ENCODE peak calls at places on chromosomes 7 and 10, in nine cellular contexts. B, H, V, W, U, R, K, M and S are unnamed samples.

GRCh38 chr7:19090526-19090925 is 26.9 kb downstream of the TWIST1 start:
- ATAC-seq in B (no peak), H (no peak), V (no peak), W (no peak), U (no peak), R (no peak), K (no peak), M (no peak), S (no peak)

GRCh38 chr10:70745555-70745954 is 39.6 kb downstream of the TBATA start:
- ATAC-seq in B (no peak), H (no peak), V (no peak), W (no peak), U (no peak), R (no peak), K (no peak), M (no peak), S (no peak)

GRCh38 chr7:29022291-29022988 is 64.3 kb upstream of the TRIL start:
- ATAC-seq in B (no peak), H (no peak), V (no peak), W (no peak), U (no peak), R (no peak), K (no peak), M (no peak), S (peak)

GRCh38 chr7:119219663-119220062 is 995.2 kb downstream of the ANKRD7 start:
- ATAC-seq in B (no peak), H (no peak), V (no peak), W (no peak), U (no peak), R (no peak), K (peak), M (no peak), S (no peak)

GRCh38 chr10:11604742-11605650 is 6.5 kb downstream of the USP6NL start:
- ATAC-seq in B (no peak), H (no peak), V (no peak), W (peak), U (no peak), R (no peak), K (no peak), M (peak), S (no peak)

GRCh38 chr7:39950473-39951155 is 558 bp downstream of the CDK13 start:
- ATAC-seq in B (no peak), H (peak), V (peak), W (no peak), U (peak), R (peak), K (peak), M (peak), S (peak)

GRCh38 chr7:132430466-132430862 is 145.8 kb downstream of the PLXNA4 start:
- ATAC-seq in B (no peak), H (no peak), V (no peak), W (no peak), U (no peak), R (no peak), K (no peak), M (no peak), S (no peak)

GRCh38 chr10:23099079-23099478 is 3.7 kb downstream of the MSRB2 start:
- ATAC-seq in B (no peak), H (no peak), V (no peak), W (no peak), U (no peak), R (no peak), K (no peak), M (no peak), S (no peak)

GRCh38 chr7:50869108-50869716 is 86.5 kb upstream of the GRB10 start:
- ATAC-seq in B (peak), H (no peak), V (no peak), W (no peak), U (no peak), R (peak), K (peak), M (no peak), S (peak)

GRCh38 chr7:131525820-131526219 is 30.6 kb downstream of the PODXL start:
- ATAC-seq in B (no peak), H (no peak), V (no peak), W (no peak), U (no peak), R (no peak), K (no peak), M (no peak), S (no peak)

GRCh38 chr10:29926649-29927048 is 132.7 kb downstream of the JCAD start:
- ATAC-seq in B (no peak), H (peak), V (no peak), W (no peak), U (no peak), R (peak), K (no peak), M (no peak), S (no peak)

GRCh38 chr7:44256459-44256858 is 55.7 kb downstream of the YKT6 start:
- ATAC-seq in B (no peak), H (no peak), V (no peak), W (no peak), U (no peak), R (no peak), K (no peak), M (no peak), S (no peak)

GRCh38 chr7:4470246-4470645 is 211.8 kb upstream of the FOXK1 start:
- ATAC-seq in B (no peak), H (no peak), V (no peak), W (no peak), U (no peak), R (no peak), K (no peak), M (no peak), S (no peak)

GRCh38 chr10:21964983-21965665 is 38.4 kb downstream of the DNAJC1 start:
- ATAC-seq in B (no peak), H (no peak), V (no peak), W (no peak), U (no peak), R (no peak), K (no peak), M (no peak), S (no peak)

GRCh38 chr10:113381906-113382562 is 170.8 kb upstream of the HABP2 start:
- ATAC-seq in B (no peak), H (peak), V (no peak), W (peak), U (peak), R (no peak), K (no peak), M (peak), S (no peak)

GRCh38 chr7:149048805-149049204 is 20.5 kb upstream of the PDIA4 start:
- ATAC-seq in B (no peak), H (no peak), V (no peak), W (no peak), U (no peak), R (no peak), K (no peak), M (no peak), S (no peak)

GRCh38 chr7:35021445-35021844 is 15.8 kb downstream of the DPY19L1 start:
- ATAC-seq in B (no peak), H (peak), V (peak), W (no peak), U (peak), R (no peak), K (no peak), M (no peak), S (no peak)

GRCh38 chr7:116713500-116713899 is 41.5 kb downstream of the MET start:
- ATAC-seq in B (no peak), H (no peak), V (no peak), W (no peak), U (no peak), R (no peak), K (no peak), M (no peak), S (no peak)

GRCh38 chr10:86139066-86139657 is 227.4 kb downstream of the GRID1 start:
- ATAC-seq in B (peak), H (no peak), V (no peak), W (no peak), U (peak), R (peak), K (no peak), M (peak), S (no peak)

GRCh38 chr10:114638874-114639625 is 19.0 kb downstream of the ABLIM1 start:
- ATAC-seq in B (peak), H (no peak), V (no peak), W (no peak), U (no peak), R (peak), K (no peak), M (peak), S (no peak)

GRCh38 chr7:7819442-7820247 is 101.2 kb upstream of the RPA3 start:
- ATAC-seq in B (no peak), H (no peak), V (no peak), W (no peak), U (no peak), R (no peak), K (no peak), M (peak), S (no peak)

GRCh38 chr10:46014683-46015405 is 15.6 kb downstream of the NCOA4 start:
- ATAC-seq in B (no peak), H (no peak), V (no peak), W (no peak), U (no peak), R (no peak), K (no peak), M (peak), S (no peak)

GRCh38 chr7:151744051-151744580 is 132.8 kb downstream of the PRKAG2 start:
- ATAC-seq in B (no peak), H (no peak), V (no peak), W (no peak), U (no peak), R (no peak), K (no peak), M (no peak), S (peak)

GRCh38 chr7:151744656-151745055 is 132.3 kb downstream of the PRKAG2 start:
- ATAC-seq in B (peak), H (no peak), V (no peak), W (no peak), U (no peak), R (no peak), K (no peak), M (no peak), S (no peak)

GRCh38 chr7:151745706-151746105 is 131.2 kb downstream of the PRKAG2 start:
- ATAC-seq in B (no peak), H (no peak), V (no peak), W (no peak), U (peak), R (peak), K (peak), M (no peak), S (no peak)

GRCh38 chr7:151743481-151743983 is 133.4 kb downstream of the PRKAG2 start:
- ATAC-seq in B (peak), H (no peak), V (no peak), W (no peak), U (no peak), R (no peak), K (no peak), M (no peak), S (no peak)

GRCh38 chr7:151745090-151745638 is 131.8 kb downstream of the PRKAG2 start:
- ATAC-seq in B (peak), H (peak), V (peak), W (no peak), U (peak), R (peak), K (peak), M (peak), S (no peak)
- H3K27ac ChIP-seq in B (peak), H (peak), V (peak), W (no peak), U (peak), R (peak), K (no peak), M (no peak), S (no peak)

GRCh38 chr10:31707578-31708411 is 220.8 kb downstream of the ARHGAP12 start:
- ATAC-seq in B (peak), H (peak), V (no peak), W (peak), U (peak), R (peak), K (peak), M (peak), S (peak)

GRCh38 chr10:31709501-31709900 is 219.1 kb downstream of the ARHGAP12 start:
- ATAC-seq in B (peak), H (no peak), V (no peak), W (no peak), U (no peak), R (no peak), K (no peak), M (no peak), S (no peak)

GRCh38 chr10:31706921-31707571 is 221.6 kb downstream of the ARHGAP12 start:
- ATAC-seq in B (no peak), H (peak), V (peak), W (no peak), U (peak), R (peak), K (peak), M (peak), S (peak)

GRCh38 chr10:31709028-31709427 is 219.6 kb downstream of the ARHGAP12 start:
- ATAC-seq in B (peak), H (no peak), V (no peak), W (no peak), U (no peak), R (peak), K (no peak), M (no peak), S (no peak)

DNA sequence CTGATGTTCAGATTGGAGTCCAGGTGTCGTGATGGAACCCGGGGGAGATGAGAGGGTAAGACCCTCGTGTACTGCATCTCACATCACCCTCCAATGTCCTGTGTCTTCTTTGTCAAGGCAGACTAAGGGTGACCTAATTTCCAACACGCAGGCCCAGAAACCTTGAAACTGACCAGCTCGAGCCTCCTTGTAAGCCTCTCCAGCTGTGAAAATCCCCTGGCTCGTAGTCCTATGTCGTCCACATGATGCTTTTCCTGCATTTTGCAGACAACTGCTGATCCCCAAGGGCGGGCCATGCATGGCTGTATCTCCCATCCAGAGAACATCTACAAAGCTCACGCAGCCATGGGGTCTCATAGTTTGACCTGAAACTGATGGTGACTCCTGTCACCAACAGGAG is 220.1 kb downstream of the ARHGAP12 start:
- ATAC-seq in B (no peak), H (no peak), V (no peak), W (no peak), U (peak), R (peak), K (no peak), M (no peak), S (no peak)
- H3K27ac ChIP-seq in B (no peak), H (peak), V (peak), W (no peak), U (peak), R (peak), K (no peak), M (peak), S (peak)

DNA sequence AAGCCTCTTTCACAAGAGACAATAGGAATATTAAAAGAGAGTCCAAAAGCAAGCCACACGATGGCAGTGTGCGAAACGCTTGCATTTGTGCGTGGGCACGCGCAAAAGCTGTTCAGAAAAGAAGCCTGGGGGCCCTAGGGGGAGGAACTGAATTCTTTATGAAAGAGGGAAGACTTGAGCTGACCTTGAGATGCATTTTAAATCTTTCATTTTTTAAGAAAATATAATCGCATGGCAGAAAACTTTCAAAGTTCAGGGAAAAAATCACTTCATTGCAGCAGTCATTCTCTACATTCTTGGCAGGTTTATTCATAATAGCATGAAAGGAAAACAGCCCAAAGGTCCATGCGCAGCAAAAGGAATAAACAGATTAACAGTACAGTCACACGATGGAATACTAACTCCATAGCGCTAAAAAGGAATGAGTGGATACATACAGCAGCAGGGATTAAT is 206.5 kb upstream of the PRKCQ start:
- ATAC-seq in B (no peak), H (no peak), V (no peak), W (no peak), U (no peak), R (no peak), K (no peak), M (no peak), S (no peak)
- H3K27ac ChIP-seq in B (no peak), H (no peak), V (no peak), W (no peak), U (no peak), R (no peak), K (no peak), M (no peak), S (no peak)

DNA sequence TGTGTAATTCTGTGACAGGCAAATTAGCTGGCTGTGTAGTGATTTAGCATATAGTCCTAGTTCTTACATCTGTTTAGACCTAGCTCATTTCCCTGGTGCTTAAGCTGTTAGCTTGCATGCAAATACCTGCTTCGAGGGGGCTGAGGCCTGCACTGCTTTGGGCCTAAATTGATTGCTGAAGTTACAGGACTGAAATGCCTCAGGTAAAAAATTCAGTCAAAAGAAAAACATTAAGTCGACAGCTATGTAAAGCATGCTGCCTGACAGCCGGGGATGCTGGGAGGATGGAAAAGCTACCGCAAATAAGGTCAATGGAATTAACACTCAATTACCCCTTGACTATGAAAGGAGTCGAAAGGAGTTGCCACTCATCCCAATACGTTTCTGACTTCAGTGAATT is 267.2 kb upstream of the FZD8 start:
- ATAC-seq in B (no peak), H (no peak), V (no peak), W (no peak), U (no peak), R (no peak), K (no peak), M (no peak), S (no peak)
- H3K27ac ChIP-seq in B (no peak), H (no peak), V (no peak), W (no peak), U (no peak), R (no peak), K (no peak), M (no peak), S (no peak)